ENCODE peak calls at places on chromosomes 3 and 15, in four cellular contexts. Y is WTC11, M is amniotic stem cell, S is EL. C is an unnamed sample.

GRCh38 chr3:172213765-172214358 is 174.5 kb downstream of the FNDC3B start:
- DNase-seq in Y (no peak), M (no peak), S (no peak), C (no peak)

GRCh38 chr15:43105077-43105769 is 615 bp downstream of the UBR1 start:
- DNase-seq in Y (no peak), M (no peak), S (peak; percentile 21), C (no peak)

GRCh38 chr3:193057616-193058015 is 140.0 kb upstream of the MB21D2 start:
- DNase-seq in Y (no peak), M (no peak), S (no peak), C (no peak)

GRCh38 chr3:11350374-11350773 is 78.2 kb downstream of the ATG7 start:
- DNase-seq in Y (no peak), M (no peak), S (peak; percentile 31), C (no peak)

GRCh38 chr3:150292891-150293290 is 115.2 kb upstream of the TSC22D2 start:
- DNase-seq in Y (no peak), M (peak; percentile 11), S (peak; percentile 92), C (no peak)

GRCh38 chr3:37810788-37811187 is 50.9 kb upstream of the CTDSPL start:
- DNase-seq in Y (no peak), M (no peak), S (no peak), C (no peak)

GRCh38 chr15:79849789-79850188 is 47.0 kb downstream of the MTHFS start:
- DNase-seq in Y (peak; percentile 63), M (no peak), S (peak; percentile 44), C (peak; percentile 18)

GRCh38 chr3:50160561-50160983 is 5.4 kb downstream of the SEMA3F start:
- DNase-seq in Y (no peak), M (no peak), S (no peak), C (no peak)

GRCh38 chr3:170059447-170059846 is 21.7 kb downstream of the GPR160 start:
- DNase-seq in Y (no peak), M (no peak), S (no peak), C (no peak)

GRCh38 chr3:184761976-184762375 is 50.0 kb upstream of the VPS8 start:
- DNase-seq in Y (no peak), M (no peak), S (no peak), C (no peak)

GRCh38 chr15:49644364-49644794 is 23.5 kb downstream of the DTWD1 start:
- DNase-seq in Y (no peak), M (no peak), S (peak; percentile 43), C (no peak)

GRCh38 chr3:43786102-43786952 is 95.6 kb downstream of the ABHD5 start:
- DNase-seq in Y (no peak), M (no peak), S (no peak), C (no peak)

GRCh38 chr15:40104865-40105516 is 3.7 kb downstream of the BMF start:
- DNase-seq in Y (peak; percentile 97), M (peak; percentile 85), S (peak; percentile 94), C (no peak)

GRCh38 chr3:120457827-120458226 is 7.0 kb upstream of the FSTL1 start:
- DNase-seq in Y (no peak), M (no peak), S (no peak), C (no peak)

GRCh38 chr3:105304487-105304886 is 62.2 kb upstream of the ALCAM start:
- DNase-seq in Y (no peak), M (no peak), S (peak; percentile 8), C (no peak)